ENCODE peak calls at places on chromosomes 4 and X, in five cellular contexts. J, P, W, D and R are unnamed samples.
A peak's percentile ranks its signal among the peaks of the same experiment; 100 is the strongest.

GRCh38 chr4:4704267-4704666 is 155.2 kb upstream of the MSX1 start:
- DNase-seq in J (no peak), P (peak; percentile 19), W (no peak), D (no peak), R (no peak)

GRCh38 chr4:70397580-70397979 is at the start of gene OPRPN:
- DNase-seq in J (no peak), P (no peak), W (no peak), D (no peak), R (no peak)

GRCh38 chr4:78356251-78356650 is 195.3 kb upstream of the ANXA3 start:
- DNase-seq in J (no peak), P (no peak), W (no peak), D (no peak), R (no peak)

GRCh38 chr4:128846063-128846462 is 36.6 kb downstream of the JADE1 start:
- DNase-seq in J (no peak), P (no peak), W (no peak), D (no peak), R (no peak)

GRCh38 chrX:110032534-110033161 is 29.7 kb downstream of the TMEM164 start:
- DNase-seq in J (no peak), P (no peak), W (no peak), D (no peak), R (no peak)

GRCh38 chr4:5524451-5524850 is 183.9 kb downstream of the EVC2 start:
- DNase-seq in J (no peak), P (peak; percentile 8), W (no peak), D (no peak), R (no peak)

GRCh38 chrX:17474892-17475291 is 99.9 kb downstream of the NHS start:
- DNase-seq in J (no peak), P (peak; percentile 24), W (no peak), D (no peak), R (no peak)

GRCh38 chr4:185182196-185182595 is 21.6 kb downstream of the CFAP97 start:
- DNase-seq in J (no peak), P (no peak), W (no peak), D (no peak), R (no peak)

GRCh38 chr4:40309250-40309774 is 25.8 kb upstream of the CHRNA9 start:
- DNase-seq in J (peak; percentile 85), P (peak; percentile 89), W (peak; percentile 60), D (peak; percentile 82), R (peak; percentile 89)

GRCh38 chr4:164423819-164424218 is 330.1 kb upstream of the SMIM31 start:
- DNase-seq in J (no peak), P (no peak), W (no peak), D (no peak), R (no peak)

GRCh38 chr4:128916832-128917231 is 107.3 kb downstream of the JADE1 start:
- DNase-seq in J (no peak), P (no peak), W (no peak), D (no peak), R (no peak)

GRCh38 chr4:126935784-126936183 is 697.0 kb upstream of the INTU start:
- DNase-seq in J (no peak), P (no peak), W (no peak), D (no peak), R (no peak)

GRCh38 chrX:71581210-71581609 is 3.0 kb downstream of the GCNA start:
- DNase-seq in J (no peak), P (no peak), W (no peak), D (no peak), R (no peak)

GRCh38 chr4:53321151-53321987 is 44.5 kb downstream of the SCFD2 start:
- DNase-seq in J (no peak), P (peak; percentile 82), W (no peak), D (no peak), R (no peak)

GRCh38 chr4:99301376-99302164 is 10.8 kb upstream of the ADH1A start:
- DNase-seq in J (no peak), P (peak; percentile 41), W (no peak), D (no peak), R (no peak)

GRCh38 chr4:10456270-10457254 is 664 bp downstream of the ZNF518B start:
- DNase-seq in J (peak; percentile 34), P (peak; percentile 71), W (no peak), D (peak; percentile 40), R (peak; percentile 75)

GRCh38 chr4:12875640-12876243 is 608.4 kb downstream of the RAB28 start:
- DNase-seq in J (no peak), P (no peak), W (no peak), D (no peak), R (no peak)

GRCh38 chr4:22500831-22501714 is 14.8 kb downstream of the ADGRA3 start:
- DNase-seq in J (no peak), P (no peak), W (peak; percentile 45), D (no peak), R (no peak)

GRCh38 chr4:84224522-84224921 is 274.6 kb downstream of the NKX6-1 start:
- DNase-seq in J (no peak), P (no peak), W (no peak), D (no peak), R (no peak)

GRCh38 chr4:156290811-156291210 is 337.1 kb upstream of the CTSO start:
- DNase-seq in J (no peak), P (no peak), W (no peak), D (no peak), R (no peak)

GRCh38 chrX:123878177-123878576 is 18.3 kb downstream of the XIAP start:
- DNase-seq in J (no peak), P (no peak), W (no peak), D (no peak), R (no peak)

GRCh38 chrX:1468250-1468772 is 15.6 kb upstream of the ASMTL start:
- DNase-seq in J (no peak), P (peak; percentile 12), W (peak; percentile 65), D (peak; percentile 68), R (peak; percentile 53)

GRCh38 chr4:59676389-59676788 is 1523.7 kb upstream of the ADGRL3 start:
- DNase-seq in J (no peak), P (no peak), W (no peak), D (no peak), R (no peak)

GRCh38 chr4:153174821-153175567 is 29.2 kb upstream of the TRIM2 start:
- DNase-seq in J (no peak), P (no peak), W (no peak), D (no peak), R (peak; percentile 28)

GRCh38 chr4:6716018-6716911 is at the start of gene BLOC1S4:
- DNase-seq in J (peak; percentile 86), P (peak; percentile 94), W (peak; percentile 74), D (peak; percentile 75), R (peak; percentile 94)

GRCh38 chr4:62923783-62924182 is 1485.5 kb downstream of the TECRL start:
- DNase-seq in J (no peak), P (no peak), W (no peak), D (no peak), R (no peak)

GRCh38 chr4:107712236-107712635 is 7.8 kb downstream of the PAPSS1 start:
- DNase-seq in J (no peak), P (no peak), W (peak; percentile 8), D (no peak), R (no peak)

GRCh38 chrX:14065800-14066199 is 36.1 kb upstream of the GEMIN8 start:
- DNase-seq in J (no peak), P (no peak), W (no peak), D (no peak), R (no peak)

GRCh38 chrX:108261541-108262218 is 170.1 kb downstream of the ATG4A start:
- DNase-seq in J (no peak), P (peak; percentile 81), W (no peak), D (no peak), R (no peak)

GRCh38 chr4:151143162-151143561 is 43.7 kb downstream of the RPS3A start:
- DNase-seq in J (no peak), P (peak; percentile 16), W (no peak), D (no peak), R (no peak)

GRCh38 chr4:156528216-156528615 is 443.4 kb downstream of the PDGFC start:
- DNase-seq in J (no peak), P (no peak), W (no peak), D (no peak), R (no peak)

GRCh38 chrX:133045986-133046385 is 50.9 kb downstream of the USP26 start:
- DNase-seq in J (no peak), P (no peak), W (peak; percentile 34), D (no peak), R (no peak)

GRCh38 chr4:70943115-70943514 is 40.9 kb downstream of the MOB1B start:
- DNase-seq in J (no peak), P (no peak), W (no peak), D (no peak), R (no peak)

GRCh38 chr4:16092682-16093319 is 9.0 kb upstream of the PROM1 start:
- DNase-seq in J (no peak), P (no peak), W (no peak), D (no peak), R (no peak)

GRCh38 chr4:87659247-87659931 is 9.3 kb downstream of the DMP1 start:
- DNase-seq in J (no peak), P (no peak), W (no peak), D (no peak), R (no peak)

GRCh38 chr4:40648742-40649281 is 19.1 kb upstream of the RBM47 start:
- DNase-seq in J (no peak), P (no peak), W (no peak), D (no peak), R (peak; percentile 66)

GRCh38 chr4:53015681-53016080 is 153.6 kb downstream of the RASL11B start:
- DNase-seq in J (peak; percentile 59), P (peak; percentile 91), W (peak; percentile 34), D (no peak), R (peak; percentile 71)

GRCh38 chr4:153448003-153448731 is 18.0 kb upstream of the TMEM131L start:
- DNase-seq in J (no peak), P (peak; percentile 54), W (no peak), D (no peak), R (no peak)